ENCODE peak calls at places on chromosomes 13 and 19, in ten cellular contexts. T, O, I, X, L, H, N, A, B and G are unnamed samples.

GRCh38 chr19:43743059-43743458 is 11.7 kb downstream of the SMG9 start:
- DNase-seq in I (no peak), A (no peak), O (peak; percentile 77), T (no peak), X (no peak), N (no peak), B (no peak), L (no peak), H (no peak), G (no peak)

GRCh38 chr19:49831592-49831991 is 13.5 kb downstream of the MED25 start:
- DNase-seq in H (no peak), T (no peak), I (no peak), X (no peak), O (no peak), N (no peak), A (no peak), L (no peak), B (no peak), G (no peak)

GRCh38 chr19:58520257-58520599 is 618 bp upstream of the ZBTB45 start:
- DNase-seq in B (no peak), A (no peak), N (no peak), L (no peak), T (no peak), I (no peak), X (no peak), O (no peak), H (no peak), G (no peak)

GRCh38 chr13:80245162-80245733 is 95.7 kb downstream of the SPRY2 start:
- DNase-seq in A (no peak), I (no peak), L (no peak), X (no peak), H (no peak), O (no peak), N (no peak), B (no peak), T (no peak), G (no peak)

GRCh38 chr19:18339703-18340102 is 695 bp upstream of the PGPEP1 start:
- DNase-seq in O (peak; percentile 26), T (peak; percentile 74), B (no peak), X (peak; percentile 54), A (peak; percentile 48), L (no peak), I (no peak), H (no peak), N (no peak), G (no peak)

GRCh38 chr19:41821003-41821735 is 23.3 kb downstream of the LYPD4 start:
- DNase-seq in X (peak; percentile 26), B (no peak), O (peak; percentile 26), L (no peak), T (peak; percentile 90), A (peak; percentile 94), H (no peak), N (peak; percentile 6), I (peak; percentile 19), G (peak; percentile 59)

GRCh38 chr13:52085416-52085815 is 43.5 kb downstream of the NEK5 start:
- DNase-seq in A (no peak), L (no peak), H (no peak), O (peak; percentile 68), T (no peak), N (no peak), X (peak; percentile 89), I (peak; percentile 70), B (no peak), G (no peak)

GRCh38 chr19:50365434-50366306 is at the start of gene NAPSA:
- DNase-seq in O (no peak), I (no peak), H (no peak), B (no peak), N (no peak), A (no peak), L (no peak), T (no peak), X (no peak), G (no peak)

GRCh38 chr19:30375651-30376050 is 3.5 kb downstream of the ZNF536 start:
- DNase-seq in A (no peak), O (no peak), H (no peak), L (no peak), B (peak; percentile 26), T (no peak), X (no peak), I (no peak), N (no peak), G (no peak)

GRCh38 chr19:7869910-7870511 is 4.2 kb downstream of the PRR36 start:
- DNase-seq in I (peak; percentile 41), L (no peak), T (peak; percentile 96), H (no peak), A (no peak), X (peak; percentile 54), B (no peak), N (no peak), O (peak; percentile 44), G (peak; percentile 30)

GRCh38 chr19:50896591-50897190 is 14.5 kb downstream of the KLK4 start:
- DNase-seq in I (peak; percentile 98), N (peak; percentile 70), T (no peak), A (no peak), L (peak; percentile 58), O (peak; percentile 17), H (no peak), B (no peak), X (peak; percentile 12), G (peak; percentile 5)

GRCh38 chr13:114128624-114129522 is 3.5 kb downstream of the RASA3 start:
- DNase-seq in L (peak; percentile 81), I (no peak), O (peak; percentile 87), B (no peak), T (no peak), A (no peak), N (peak; percentile 57), H (peak; percentile 79), X (peak; percentile 82), G (no peak)

GRCh38 chr19:6092329-6093286 is 17.7 kb downstream of the RFX2 start:
- DNase-seq in H (peak; percentile 84), T (peak; percentile 85), X (peak; percentile 94), B (no peak), A (peak; percentile 50), N (peak; percentile 59), O (peak; percentile 87), I (peak; percentile 97), L (no peak), G (peak; percentile 89)
- TF ChIP-seq CTCF in H (peak; percentile 43), T (no peak), X (no peak), B (no peak), A (no peak), N (no peak), O (no peak), I (no peak), L (no peak), G (no peak)

GRCh38 chr19:46716013-46716671 is 772 bp downstream of the PRKD2 start:
- DNase-seq in T (peak; percentile 75), A (peak; percentile 63), I (no peak), X (peak; percentile 56), O (no peak), H (no peak), L (no peak), N (no peak), B (no peak), G (peak; percentile 36)
- TF ChIP-seq CTCF in T (peak; percentile 43), A (no peak), I (no peak), X (no peak), O (no peak), H (no peak), L (no peak), N (peak; percentile 3), B (no peak), G (no peak)

DNA sequence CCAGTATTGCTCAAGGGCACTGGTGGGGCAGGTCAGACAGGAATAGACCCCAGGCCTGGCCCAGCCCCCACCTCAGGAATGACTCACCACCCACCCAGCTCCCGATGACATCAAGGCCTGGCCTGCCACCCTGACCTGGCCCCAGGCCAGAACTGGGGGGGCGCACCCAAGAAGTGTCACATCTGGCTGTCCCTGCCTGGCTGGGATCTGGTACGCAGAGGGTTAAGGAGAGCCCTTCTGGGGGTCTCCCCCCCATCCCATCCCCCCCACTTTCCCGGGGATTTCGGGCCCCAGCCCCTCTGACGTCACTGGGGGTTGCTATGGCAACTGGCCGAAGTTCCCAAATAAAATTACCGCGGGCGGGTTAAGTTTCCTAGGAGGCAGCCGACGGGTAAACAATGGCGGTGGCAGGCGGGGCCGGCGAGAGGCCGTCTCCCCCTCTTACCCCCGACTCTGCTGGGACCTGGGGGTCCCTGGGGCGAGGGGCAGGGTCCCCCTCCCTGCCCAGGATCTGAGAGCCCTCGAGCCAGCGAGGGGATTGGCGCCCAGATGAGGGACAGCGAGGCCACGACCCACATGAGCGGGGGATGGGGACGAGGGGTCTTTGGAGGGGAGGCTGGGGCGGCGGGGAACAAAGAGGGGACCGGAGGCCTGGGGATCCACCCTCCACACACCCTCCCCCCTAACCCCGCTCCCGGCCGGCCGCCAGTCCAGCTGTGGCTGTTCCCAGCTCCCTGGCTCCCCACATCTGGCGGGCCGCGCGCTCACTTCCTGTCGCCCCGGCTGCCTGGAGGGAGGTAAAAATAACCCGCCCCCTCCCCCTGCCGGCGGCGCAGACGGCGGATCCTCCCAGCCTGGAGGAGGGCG is 29.7 kb upstream of the NANOS3 start:
- DNase-seq in X (peak; percentile 98), A (no peak), L (peak; percentile 84), T (peak; percentile 97), B (peak; percentile 58), N (peak; percentile 52), H (peak; percentile 98), O (peak; percentile 93), I (peak; percentile 89), G (peak; percentile 92)
- TF ChIP-seq CTCF in X (no peak), A (no peak), L (no peak), T (no peak), B (peak; percentile 52), N (no peak), H (peak; percentile 48), O (peak; percentile 12), I (no peak), G (no peak)

DNA sequence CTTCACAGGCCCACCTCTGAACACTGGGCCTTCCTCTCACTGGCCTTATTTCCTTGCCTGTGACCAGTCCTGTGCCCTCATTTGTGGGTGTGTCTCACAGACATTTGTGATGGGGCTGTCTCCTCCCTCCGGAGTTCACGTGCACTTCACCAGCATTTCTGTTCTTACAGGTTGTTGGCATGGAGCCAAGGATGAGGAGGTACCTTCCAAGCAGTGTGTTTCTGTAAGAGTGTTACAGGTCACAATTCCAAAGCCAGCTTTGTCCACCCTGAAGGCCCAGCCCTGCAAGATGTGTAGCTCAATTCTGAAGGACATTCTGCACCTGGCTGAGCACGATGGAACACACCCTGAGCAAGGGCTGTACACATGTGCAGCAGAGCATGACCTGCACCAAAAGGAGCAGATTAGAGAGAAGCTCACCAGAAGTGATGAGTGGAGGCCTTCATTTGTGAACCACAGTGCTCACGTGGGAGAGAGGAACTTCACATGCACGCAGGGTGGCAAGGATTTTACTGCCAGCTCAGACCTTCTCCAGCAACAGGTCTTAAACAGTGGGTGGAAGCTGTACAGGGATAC is 8.1 kb downstream of the ZNF749 start:
- DNase-seq in B (no peak), X (no peak), L (no peak), N (no peak), A (no peak), I (no peak), O (no peak), H (no peak), T (no peak), G (no peak)
- TF ChIP-seq CTCF in B (no peak), X (no peak), L (no peak), N (no peak), A (no peak), I (no peak), O (no peak), H (no peak), T (no peak), G (no peak)